ENCODE peak calls at places on chromosomes 12 and 14, in eight cellular contexts. L, E, G, D, R, A, O and S are unnamed samples.

GRCh38 chr14:76490735-76491134 is 114.8 kb downstream of the ESRRB start:
- DNase-seq in L (no peak), E (no peak), G (no peak), D (no peak), R (no peak), A (no peak), O (no peak), S (no peak)

GRCh38 chr12:63821781-63822251 is 22.7 kb upstream of the SRGAP1 start:
- DNase-seq in L (peak; percentile 38), E (no peak), G (no peak), D (no peak), R (peak; percentile 37), A (no peak), O (peak; percentile 16), S (no peak)

GRCh38 chr14:71588028-71588427 is 344.2 kb upstream of the RGS6 start:
- DNase-seq in L (no peak), E (no peak), G (no peak), D (peak; percentile 63), R (peak; percentile 78), A (no peak), O (peak; percentile 86), S (peak; percentile 34)

GRCh38 chr12:25725874-25726273 is 172.8 kb upstream of the LMNTD1 start:
- DNase-seq in L (no peak), E (no peak), G (no peak), D (peak; percentile 87), R (peak; percentile 91), A (no peak), O (peak; percentile 16), S (no peak)

GRCh38 chr12:62933871-62934798 is 815 bp downstream of the PPM1H start:
- DNase-seq in L (no peak), E (no peak), G (peak; percentile 45), D (peak; percentile 17), R (peak; percentile 7), A (peak; percentile 44), O (peak; percentile 25), S (no peak)

GRCh38 chr14:65879218-65880009 is 466.9 kb downstream of the FUT8 start:
- DNase-seq in L (no peak), E (peak; percentile 3), G (no peak), D (peak; percentile 82), R (peak; percentile 88), A (no peak), O (peak; percentile 30), S (no peak)

GRCh38 chr14:75156901-75157300 is 19.5 kb downstream of the TMED10 start:
- DNase-seq in L (no peak), E (no peak), G (no peak), D (no peak), R (no peak), A (no peak), O (peak; percentile 22), S (no peak)

GRCh38 chr12:89106950-89107349 is 245.4 kb downstream of the DUSP6 start:
- DNase-seq in L (no peak), E (no peak), G (no peak), D (no peak), R (no peak), A (no peak), O (no peak), S (no peak)

GRCh38 chr14:33592298-33592697 is 358.6 kb downstream of the EGLN3 start:
- DNase-seq in L (no peak), E (no peak), G (no peak), D (peak; percentile 33), R (peak; percentile 52), A (no peak), O (peak; percentile 36), S (no peak)

GRCh38 chr12:1839956-1840550 is 19.7 kb downstream of the LRTM2 start:
- DNase-seq in L (no peak), E (no peak), G (no peak), D (no peak), R (no peak), A (no peak), O (no peak), S (no peak)

GRCh38 chr12:119949145-119949544 is 39.9 kb upstream of the BICDL1 start:
- DNase-seq in L (no peak), E (no peak), G (no peak), D (no peak), R (no peak), A (no peak), O (no peak), S (no peak)

GRCh38 chr12:72268386-72268785 is 3.8 kb upstream of the TRHDE start:
- DNase-seq in L (no peak), E (no peak), G (no peak), D (no peak), R (no peak), A (no peak), O (no peak), S (no peak)

GRCh38 chr12:72269491-72269890 is 2.7 kb upstream of the TRHDE start:
- DNase-seq in L (no peak), E (no peak), G (no peak), D (no peak), R (no peak), A (no peak), O (no peak), S (no peak)

GRCh38 chr12:72267974-72268373 is 4.2 kb upstream of the TRHDE start:
- DNase-seq in L (peak; percentile 23), E (no peak), G (no peak), D (no peak), R (peak; percentile 5), A (no peak), O (peak; percentile 50), S (no peak)

GRCh38 chr12:72261885-72262284 is 10.3 kb upstream of the TRHDE start:
- DNase-seq in L (no peak), E (no peak), G (no peak), D (no peak), R (no peak), A (no peak), O (no peak), S (no peak)

DNA sequence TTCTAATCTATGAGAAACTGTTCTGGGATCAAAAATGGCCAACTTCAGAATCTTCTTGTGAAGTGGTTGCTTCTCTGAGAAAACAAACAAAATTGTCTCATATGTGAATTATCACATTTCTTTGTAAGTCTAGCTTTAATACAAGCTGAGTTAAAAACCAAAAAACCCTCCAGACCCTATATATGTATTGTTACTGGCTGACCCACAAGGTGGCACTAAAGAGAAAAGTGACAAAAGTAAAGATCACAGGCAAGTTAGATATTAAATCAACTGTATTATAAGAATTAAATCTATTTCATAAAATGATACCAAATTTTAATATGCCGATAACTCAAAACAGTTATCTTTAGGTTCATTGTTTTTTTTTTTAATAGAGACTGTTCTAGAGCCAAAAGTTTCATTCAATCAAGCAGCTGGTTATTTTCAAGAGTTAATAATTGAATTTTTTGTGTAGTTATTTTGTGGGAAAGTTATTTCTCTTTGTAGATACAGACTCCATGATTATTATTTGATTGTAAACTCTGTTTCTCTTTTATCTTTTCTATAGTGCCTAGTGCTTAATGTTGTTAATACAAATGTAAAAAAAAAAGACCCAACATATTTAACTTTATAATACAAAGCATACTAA is 7.5 kb upstream of the TRHDE start:
- DNase-seq in L (no peak), E (no peak), G (no peak), D (peak; percentile 33), R (peak; percentile 16), A (no peak), O (peak; percentile 57), S (no peak)
- TF ChIP-seq CTCF in L (no peak), E (peak; percentile 59), G (no peak), D (peak; percentile 59), R (peak; percentile 36), A (no peak), O (peak; percentile 64), S (peak; percentile 21)

GRCh38 chr12:129826273-129826672 is 77.6 kb downstream of the TMEM132D start:
- DNase-seq in L (no peak), E (no peak), G (no peak), D (no peak), R (no peak), A (no peak), O (no peak), S (no peak)

GRCh38 chr12:129825316-129825715 is 78.5 kb downstream of the TMEM132D start:
- DNase-seq in L (no peak), E (no peak), G (no peak), D (no peak), R (no peak), A (no peak), O (no peak), S (no peak)

GRCh38 chr12:129827102-129827873 is 76.5 kb downstream of the TMEM132D start:
- DNase-seq in L (no peak), E (no peak), G (no peak), D (no peak), R (no peak), A (no peak), O (no peak), S (no peak)

GRCh38 chr12:129830796-129831195 is 73.0 kb downstream of the TMEM132D start:
- DNase-seq in L (no peak), E (no peak), G (no peak), D (no peak), R (no peak), A (no peak), O (no peak), S (no peak)

DNA sequence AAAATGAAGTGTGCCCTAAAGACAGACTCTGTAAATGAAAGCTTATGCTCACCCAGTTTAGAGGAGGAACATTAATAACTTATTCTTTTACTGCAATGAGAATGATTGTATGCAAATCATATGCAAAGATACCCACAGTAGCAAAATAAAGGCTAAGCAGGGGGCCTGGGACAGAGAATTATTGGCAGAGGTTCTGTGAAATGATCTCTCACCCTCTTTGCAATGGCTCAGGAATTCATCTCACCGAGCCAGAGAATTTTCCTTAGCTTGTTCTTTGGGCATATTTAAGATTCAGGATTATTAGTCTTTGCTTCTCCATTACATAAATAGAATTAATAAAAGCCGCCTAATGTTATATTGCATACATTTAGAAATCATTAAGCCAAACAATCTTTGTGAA is 75.8 kb downstream of the TMEM132D start:
- DNase-seq in L (no peak), E (no peak), G (no peak), D (no peak), R (no peak), A (no peak), O (peak; percentile 18), S (no peak)
- H3K4me3 ChIP-seq in L (no peak overlapping the region), E (no peak overlapping the region), G (no peak overlapping the region), D (no peak overlapping the region), R (no peak overlapping the region), A (no peak overlapping the region), O (no peak overlapping the region), S (no peak overlapping the region)

GRCh38 chr12:131600160-131600532 is 110.7 kb upstream of the SFSWAP start:
- DNase-seq in L (no peak), E (no peak), G (no peak), D (no peak), R (no peak), A (no peak), O (no peak), S (no peak)
- TF ChIP-seq CTCF in L (no peak), E (no peak), G (no peak), D (no peak), R (no peak), A (no peak), O (no peak), S (no peak)

DNA sequence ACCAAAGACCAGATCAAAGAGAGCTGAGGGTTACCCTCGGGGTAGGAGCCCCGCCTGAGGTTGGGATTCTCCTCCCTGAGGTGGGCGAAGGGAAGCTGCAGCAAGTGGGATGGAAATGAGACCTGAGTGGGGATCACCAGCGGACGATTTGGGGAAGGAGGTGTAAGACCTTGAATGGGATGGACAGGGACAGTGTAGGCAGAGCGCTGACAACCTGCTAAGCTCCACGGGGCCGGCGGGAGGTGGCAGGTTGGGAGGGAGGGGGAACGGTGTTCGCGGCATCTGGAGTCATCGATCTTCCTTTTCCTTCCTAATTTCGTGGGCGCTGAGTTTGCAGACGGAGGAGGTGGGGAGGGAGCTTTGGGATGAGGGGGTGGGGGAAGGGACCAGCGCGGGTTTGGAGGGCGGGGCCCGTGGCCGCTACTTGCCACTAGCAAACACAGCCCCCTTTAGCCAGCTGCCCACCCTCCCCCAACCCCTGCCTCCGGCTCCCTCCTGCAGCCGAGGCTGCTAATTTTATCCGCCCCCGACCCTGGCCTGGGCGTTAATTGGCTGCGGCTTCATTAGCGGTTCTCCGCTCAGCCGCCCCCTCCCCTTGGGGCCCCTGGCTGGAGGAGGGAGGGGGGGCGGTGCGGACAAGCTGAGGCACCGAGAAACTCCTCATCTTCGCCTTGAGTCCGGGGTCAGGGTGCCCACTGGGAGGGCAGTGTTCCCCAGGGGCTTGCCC is 2.8 kb upstream of the SHMT2 start:
- DNase-seq in L (no peak), E (no peak), G (no peak), D (no peak), R (no peak), A (no peak), O (no peak), S (no peak)
- H3K4me3 ChIP-seq in L (no peak overlapping the region), E (peak overlapping the region; percentile 7), G (peak overlapping the region; percentile 32), D (no peak overlapping the region), R (peak overlapping the region; percentile 4), A (no peak overlapping the region), O (no peak overlapping the region), S (no peak overlapping the region)